ENCODE peak calls at places on chromosomes 13 and 19, in six cellular contexts. L is HCT116, C is H1, O is K562, H is HepG2, Q is GM12878. E is an unnamed sample.

GRCh38 chr19:46351241-46352041 is 4.6 kb downstream of the PPP5C start:
- DNase-seq in L (no peak), C (no peak), O (no peak), H (no peak), Q (no peak), E (no peak)

GRCh38 chr19:33507021-33507956 is 14.3 kb downstream of the PEPD start:
- DNase-seq in L (no peak), C (no peak), O (no peak), H (no peak), Q (no peak), E (no peak)

GRCh38 chr13:112679381-112679780 is 10.5 kb upstream of the ATP11A start:
- DNase-seq in L (no peak), C (peak; percentile 33), O (no peak), H (no peak), Q (no peak), E (no peak)

GRCh38 chr13:76696370-76696769 is 189.8 kb downstream of the KCTD12 start:
- DNase-seq in L (no peak), C (no peak), O (no peak), H (peak; percentile 40), Q (no peak), E (no peak)

GRCh38 chr13:76331948-76332712 is 554.1 kb downstream of the KCTD12 start:
- DNase-seq in L (no peak), C (no peak), O (no peak), H (no peak), Q (no peak), E (no peak)

GRCh38 chr19:604355-604754 is 14.7 kb downstream of the HCN2 start:
- DNase-seq in L (no peak), C (no peak), O (peak; percentile 80), H (no peak), Q (no peak), E (no peak)

GRCh38 chr19:34082289-34083077 is 89.8 kb upstream of the LSM14A start:
- DNase-seq in L (no peak), C (no peak), O (no peak), H (no peak), Q (no peak), E (no peak)

GRCh38 chr13:44048326-44048725 is 168.6 kb downstream of the LACC1 start:
- DNase-seq in L (no peak), C (no peak), O (peak; percentile 0), H (peak; percentile 5), Q (no peak), E (peak; percentile 2)

GRCh38 chr13:89458456-89458855 is 1787.3 kb downstream of the SLITRK5 start:
- DNase-seq in L (no peak), C (no peak), O (no peak), H (no peak), Q (no peak), E (no peak)

GRCh38 chr19:58361900-58362271 is 665 bp downstream of the ZNF497 start:
- DNase-seq in L (peak; percentile 46), C (no peak), O (peak; percentile 68), H (peak; percentile 49), Q (no peak), E (peak; percentile 58)

GRCh38 chr19:4046946-4047683 is 19.6 kb downstream of the ZBTB7A start:
- DNase-seq in L (no peak), C (no peak), O (no peak), H (no peak), Q (no peak), E (no peak)

GRCh38 chr13:99827011-99827410 is 144.6 kb downstream of the ZIC5 start:
- DNase-seq in L (no peak), C (no peak), O (no peak), H (no peak), Q (no peak), E (no peak)

GRCh38 chr13:23620613-23621315 is 50.6 kb downstream of the TNFRSF19 start:
- DNase-seq in L (no peak), C (no peak), O (no peak), H (no peak), Q (no peak), E (no peak)

GRCh38 chr19:13164370-13165090 is 14.3 kb downstream of the IER2 start:
- DNase-seq in L (no peak), C (peak; percentile 89), O (peak; percentile 76), H (peak; percentile 89), Q (no peak), E (no peak)

GRCh38 chr19:13841339-13842293 is 35.3 kb upstream of the NANOS3 start:
- DNase-seq in L (no peak), C (no peak), O (peak; percentile 37), H (no peak), Q (no peak), E (no peak)

GRCh38 chr13:109968876-109969577 is 182.6 kb upstream of the IRS2 start:
- DNase-seq in L (no peak), C (no peak), O (no peak), H (no peak), Q (no peak), E (no peak)

GRCh38 chr19:53132231-53132991 is at the start of gene ZNF415:
- DNase-seq in L (no peak), C (peak; percentile 83), O (no peak), H (no peak), Q (no peak), E (peak; percentile 55)

GRCh38 chr13:43737524-43737923 is 49.2 kb downstream of the ENOX1 start:
- DNase-seq in L (no peak), C (no peak), O (no peak), H (no peak), Q (no peak), E (no peak)

GRCh38 chr13:85985791-85986190 is 186.6 kb upstream of the SLITRK6 start:
- DNase-seq in L (no peak), C (no peak), O (no peak), H (no peak), Q (no peak), E (no peak)

GRCh38 chr19:36213793-36214387 is 575 bp downstream of the ZNF565 start:
- DNase-seq in L (no peak), C (no peak), O (no peak), H (no peak), Q (no peak), E (peak; percentile 2)

GRCh38 chr13:110617326-110618072 is 2.2 kb downstream of the NAXD start:
- DNase-seq in L (no peak), C (no peak), O (peak; percentile 38), H (peak; percentile 43), Q (no peak), E (no peak)

GRCh38 chr19:38650911-38651584 is 3.6 kb downstream of the ACTN4 start:
- DNase-seq in L (no peak), C (no peak), O (no peak), H (no peak), Q (no peak), E (no peak)

GRCh38 chr19:33177417-33177976 is 16.6 kb upstream of the LRP3 start:
- DNase-seq in L (no peak), C (peak; percentile 63), O (no peak), H (peak; percentile 35), Q (no peak), E (no peak)

GRCh38 chr13:32905864-32906180 is 110.4 kb upstream of the KL start:
- DNase-seq in L (no peak), C (no peak), O (no peak), H (no peak), Q (no peak), E (no peak)

GRCh38 chr19:31784631-31785237 is 435.5 kb upstream of the TSHZ3 start:
- DNase-seq in L (no peak), C (no peak), O (no peak), H (no peak), Q (no peak), E (no peak)

GRCh38 chr19:19021115-19021514 is 12.2 kb downstream of the SUGP2 start:
- DNase-seq in L (no peak), C (no peak), O (no peak), H (peak; percentile 59), Q (no peak), E (no peak)

GRCh38 chr13:33454844-33455256 is 169.3 kb upstream of the STARD13 start:
- DNase-seq in L (no peak), C (no peak), O (no peak), H (no peak), Q (no peak), E (no peak)

GRCh38 chr19:29067831-29068230 is 145.1 kb downstream of the UQCRFS1 start:
- DNase-seq in L (no peak), C (no peak), O (no peak), H (no peak), Q (no peak), E (no peak)
- TF ChIP-seq JUND in L (no peak), C (no peak), O (no peak), H (no peak), Q (no peak), E (no peak)

GRCh38 chr13:22455036-22455435 is 725.7 kb upstream of the SGCG start:
- DNase-seq in L (no peak), C (no peak), O (no peak), H (no peak), Q (no peak), E (no peak)
- TF ChIP-seq JUND in L (no peak), C (no peak), O (no peak), H (no peak), Q (no peak), E (no peak)

GRCh38 chr19:15875075-15875474 is 22.8 kb downstream of the CYP4F2 start:
- DNase-seq in L (no peak), C (no peak), O (no peak), H (no peak), Q (no peak), E (no peak)
- TF ChIP-seq JUND in L (no peak), C (no peak), O (no peak), H (no peak), Q (no peak), E (no peak)

DNA sequence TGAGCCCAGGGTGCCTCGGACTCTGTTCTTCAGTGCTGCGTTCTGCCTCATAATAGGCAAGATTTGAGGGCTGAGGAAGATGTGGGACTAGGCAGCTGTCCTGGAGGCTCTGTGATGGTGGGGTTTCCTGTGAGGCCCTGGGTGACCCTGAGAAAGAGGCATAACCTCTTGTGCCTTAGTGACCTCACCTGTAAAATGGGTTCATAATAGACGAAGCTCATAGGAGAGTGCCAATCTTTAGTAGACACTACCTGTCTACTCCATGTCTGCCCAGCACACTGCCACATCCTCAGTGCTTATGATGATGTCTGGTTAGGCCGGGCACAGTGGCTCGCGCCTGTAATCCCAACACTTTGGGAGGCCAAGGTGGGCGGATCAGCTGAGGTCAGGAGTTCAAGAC is 23.4 kb downstream of the RRAS start:
- DNase-seq in L (no peak), C (no peak), O (no peak), H (no peak), Q (no peak), E (no peak)
- TF ChIP-seq JUND in L (no peak), C (no peak), O (no peak), H (no peak), Q (no peak), E (no peak)

DNA sequence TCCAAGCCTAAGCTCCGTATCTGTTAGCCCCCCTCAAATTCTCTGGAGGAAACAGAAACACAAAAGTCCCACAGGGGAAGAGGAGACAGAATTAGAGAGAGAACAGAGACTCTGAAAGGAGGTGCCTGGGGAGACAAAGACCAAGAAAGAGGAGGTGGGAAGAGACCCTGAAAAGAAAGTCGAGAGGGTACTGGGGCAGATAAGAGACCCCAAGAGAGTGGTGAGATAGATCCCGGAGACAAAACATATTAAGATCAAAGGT is 919 bp upstream of the GRWD1 start:
- DNase-seq in L (no peak), C (no peak), O (no peak), H (no peak), Q (no peak), E (no peak)
- TF ChIP-seq JUND in L (no peak), C (no peak), O (no peak), H (no peak), Q (no peak), E (no peak)